ENCODE peak calls at places on chromosomes 4 and X, in nine cellular contexts. One of them, this sample, is unnamed.

GRCh38 chrX:150465326-150465725 is 102.2 kb downstream of the MAMLD1 start:
- DNase-seq in right cardiac atrium: no peak
- DNase-seq in substantia nigra: peak
- DNase-seq in epithelial cell of prostate: no peak
- DNase-seq in lower lobe of right lung: no peak
- DNase-seq in transverse colon: no peak
- DNase-seq in uterus: no peak
- DNase-seq in SJSA1: no peak
- DNase-seq in naive thymus-derived CD4-positive, alpha-beta T cell: no peak
- DNase-seq in this sample: no peak

GRCh38 chrX:69163936-69164741 is 1.1 kb downstream of the PJA1 start:
- DNase-seq in right cardiac atrium: peak
- DNase-seq in substantia nigra: no peak
- DNase-seq in epithelial cell of prostate: no peak
- DNase-seq in lower lobe of right lung: peak
- DNase-seq in transverse colon: peak
- DNase-seq in uterus: peak
- DNase-seq in SJSA1: peak
- DNase-seq in naive thymus-derived CD4-positive, alpha-beta T cell: peak
- DNase-seq in this sample: no peak

GRCh38 chr4:24121395-24122175 is 231.7 kb upstream of the PPARGC1A start:
- DNase-seq in right cardiac atrium: no peak
- DNase-seq in substantia nigra: no peak
- DNase-seq in epithelial cell of prostate: no peak
- DNase-seq in lower lobe of right lung: no peak
- DNase-seq in transverse colon: no peak
- DNase-seq in uterus: no peak
- DNase-seq in SJSA1: no peak
- DNase-seq in naive thymus-derived CD4-positive, alpha-beta T cell: no peak
- DNase-seq in this sample: no peak

GRCh38 chr4:146494143-146494542 is 27.6 kb downstream of the SLC10A7 start:
- DNase-seq in right cardiac atrium: no peak
- DNase-seq in substantia nigra: no peak
- DNase-seq in epithelial cell of prostate: no peak
- DNase-seq in lower lobe of right lung: no peak
- DNase-seq in transverse colon: no peak
- DNase-seq in uterus: no peak
- DNase-seq in SJSA1: no peak
- DNase-seq in naive thymus-derived CD4-positive, alpha-beta T cell: no peak
- DNase-seq in this sample: no peak

GRCh38 chr4:20137176-20137575 is 114.5 kb upstream of the SLIT2 start:
- DNase-seq in right cardiac atrium: no peak
- DNase-seq in substantia nigra: no peak
- DNase-seq in epithelial cell of prostate: no peak
- DNase-seq in lower lobe of right lung: no peak
- DNase-seq in transverse colon: no peak
- DNase-seq in uterus: no peak
- DNase-seq in SJSA1: no peak
- DNase-seq in naive thymus-derived CD4-positive, alpha-beta T cell: no peak
- DNase-seq in this sample: no peak

GRCh38 chr4:156959298-156959702 is 12.3 kb downstream of the PDGFC start:
- DNase-seq in right cardiac atrium: no peak
- DNase-seq in substantia nigra: no peak
- DNase-seq in epithelial cell of prostate: no peak
- DNase-seq in lower lobe of right lung: no peak
- DNase-seq in transverse colon: no peak
- DNase-seq in uterus: no peak
- DNase-seq in SJSA1: peak
- DNase-seq in naive thymus-derived CD4-positive, alpha-beta T cell: no peak
- DNase-seq in this sample: no peak

GRCh38 chr4:23930750-23931488 is 41.1 kb upstream of the PPARGC1A start:
- DNase-seq in right cardiac atrium: peak
- DNase-seq in substantia nigra: peak
- DNase-seq in epithelial cell of prostate: no peak
- DNase-seq in lower lobe of right lung: peak
- DNase-seq in transverse colon: peak
- DNase-seq in uterus: peak
- DNase-seq in SJSA1: no peak
- DNase-seq in naive thymus-derived CD4-positive, alpha-beta T cell: no peak
- DNase-seq in this sample: peak

GRCh38 chr4:54657556-54658313 is at the start of gene KIT:
- DNase-seq in right cardiac atrium: peak
- DNase-seq in substantia nigra: no peak
- DNase-seq in epithelial cell of prostate: no peak
- DNase-seq in lower lobe of right lung: peak
- DNase-seq in transverse colon: peak
- DNase-seq in uterus: peak
- DNase-seq in SJSA1: no peak
- DNase-seq in naive thymus-derived CD4-positive, alpha-beta T cell: peak
- DNase-seq in this sample: peak

GRCh38 chr4:83219344-83219990 is 65.1 kb downstream of the COQ2 start:
- DNase-seq in right cardiac atrium: no peak
- DNase-seq in substantia nigra: no peak
- DNase-seq in epithelial cell of prostate: peak
- DNase-seq in lower lobe of right lung: peak
- DNase-seq in transverse colon: peak
- DNase-seq in uterus: no peak
- DNase-seq in SJSA1: peak
- DNase-seq in naive thymus-derived CD4-positive, alpha-beta T cell: peak
- DNase-seq in this sample: no peak

GRCh38 chr4:47499705-47500104 is 14.6 kb downstream of the ATP10D start:
- DNase-seq in right cardiac atrium: no peak
- DNase-seq in substantia nigra: no peak
- DNase-seq in epithelial cell of prostate: no peak
- DNase-seq in lower lobe of right lung: no peak
- DNase-seq in transverse colon: no peak
- DNase-seq in uterus: no peak
- DNase-seq in SJSA1: no peak
- DNase-seq in naive thymus-derived CD4-positive, alpha-beta T cell: no peak
- DNase-seq in this sample: no peak

DNA sequence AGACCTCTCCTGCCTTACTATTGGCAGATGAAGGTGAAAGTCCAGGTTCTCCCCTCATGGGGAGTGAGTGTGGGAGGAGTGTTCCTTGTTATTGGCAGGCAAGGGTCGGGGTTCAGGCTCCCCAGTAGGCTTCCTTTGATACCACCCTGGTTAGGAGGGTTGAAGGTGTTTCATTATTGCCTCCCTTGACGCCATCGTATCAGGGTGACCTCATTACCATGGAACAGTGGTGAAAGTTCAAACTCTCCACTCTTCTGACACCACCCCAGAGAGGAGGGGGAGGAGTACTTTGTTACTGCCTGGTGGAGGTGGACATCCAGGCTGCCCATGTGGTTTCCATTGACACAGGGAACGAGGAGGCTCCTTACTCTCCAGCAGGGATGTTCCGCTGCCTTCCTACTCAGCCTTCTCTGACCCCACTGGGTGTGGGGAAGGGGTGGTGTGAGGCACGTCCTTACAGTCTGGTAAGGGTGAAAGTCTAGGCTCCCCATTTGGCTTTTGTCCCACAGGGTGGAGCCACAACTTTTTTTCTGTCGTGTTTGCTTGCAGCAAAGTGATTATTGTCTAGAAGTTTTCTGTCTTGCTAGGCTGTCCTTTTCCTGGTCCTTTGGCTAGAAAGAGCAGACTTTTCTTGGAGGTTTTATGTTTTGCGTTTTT is 37.2 kb upstream of the USP9X start:
- DNase-seq in right cardiac atrium: no peak
- DNase-seq in substantia nigra: no peak
- DNase-seq in epithelial cell of prostate: no peak
- DNase-seq in lower lobe of right lung: no peak
- DNase-seq in transverse colon: peak
- DNase-seq in uterus: no peak
- DNase-seq in SJSA1: no peak
- DNase-seq in naive thymus-derived CD4-positive, alpha-beta T cell: no peak
- DNase-seq in this sample: no peak
- H3K27ac ChIP-seq in right cardiac atrium: no peak
- H3K27ac ChIP-seq in substantia nigra: no peak
- H3K27ac ChIP-seq in epithelial cell of prostate: no peak
- H3K27ac ChIP-seq in lower lobe of right lung: no peak
- H3K27ac ChIP-seq in transverse colon: peak
- H3K27ac ChIP-seq in uterus: no peak
- H3K27ac ChIP-seq in SJSA1: no peak
- H3K27ac ChIP-seq in naive thymus-derived CD4-positive, alpha-beta T cell: no peak
- H3K27ac ChIP-seq in this sample: no peak

GRCh38 chrX:153464116-153464515 is 6.3 kb downstream of the HAUS7 start:
- DNase-seq in right cardiac atrium: no peak
- DNase-seq in substantia nigra: no peak
- DNase-seq in epithelial cell of prostate: no peak
- DNase-seq in lower lobe of right lung: no peak
- DNase-seq in transverse colon: no peak
- DNase-seq in uterus: no peak
- DNase-seq in SJSA1: no peak
- DNase-seq in naive thymus-derived CD4-positive, alpha-beta T cell: no peak
- DNase-seq in this sample: no peak
- H3K27ac ChIP-seq in right cardiac atrium: no peak
- H3K27ac ChIP-seq in substantia nigra: no peak
- H3K27ac ChIP-seq in epithelial cell of prostate: no peak
- H3K27ac ChIP-seq in lower lobe of right lung: no peak
- H3K27ac ChIP-seq in transverse colon: no peak
- H3K27ac ChIP-seq in uterus: no peak
- H3K27ac ChIP-seq in SJSA1: no peak
- H3K27ac ChIP-seq in naive thymus-derived CD4-positive, alpha-beta T cell: no peak
- H3K27ac ChIP-seq in this sample: no peak

GRCh38 chr4:172865103-172865502 is 303.5 kb upstream of the GALNT7 start:
- DNase-seq in right cardiac atrium: no peak
- DNase-seq in substantia nigra: no peak
- DNase-seq in epithelial cell of prostate: no peak
- DNase-seq in lower lobe of right lung: no peak
- DNase-seq in transverse colon: no peak
- DNase-seq in uterus: no peak
- DNase-seq in SJSA1: no peak
- DNase-seq in naive thymus-derived CD4-positive, alpha-beta T cell: no peak
- DNase-seq in this sample: no peak
- H3K27ac ChIP-seq in right cardiac atrium: no peak
- H3K27ac ChIP-seq in substantia nigra: no peak
- H3K27ac ChIP-seq in epithelial cell of prostate: no peak
- H3K27ac ChIP-seq in lower lobe of right lung: no peak
- H3K27ac ChIP-seq in transverse colon: no peak
- H3K27ac ChIP-seq in uterus: no peak
- H3K27ac ChIP-seq in SJSA1: no peak
- H3K27ac ChIP-seq in naive thymus-derived CD4-positive, alpha-beta T cell: no peak
- H3K27ac ChIP-seq in this sample: no peak

GRCh38 chr4:113683143-113683542 is 78.4 kb downstream of the CAMK2D start:
- DNase-seq in right cardiac atrium: no peak
- DNase-seq in substantia nigra: no peak
- DNase-seq in epithelial cell of prostate: no peak
- DNase-seq in lower lobe of right lung: no peak
- DNase-seq in transverse colon: peak
- DNase-seq in uterus: no peak
- DNase-seq in SJSA1: no peak
- DNase-seq in naive thymus-derived CD4-positive, alpha-beta T cell: peak
- DNase-seq in this sample: no peak

GRCh38 chr4:113682730-113683129 is 78.8 kb downstream of the CAMK2D start:
- DNase-seq in right cardiac atrium: no peak
- DNase-seq in substantia nigra: no peak
- DNase-seq in epithelial cell of prostate: peak
- DNase-seq in lower lobe of right lung: no peak
- DNase-seq in transverse colon: no peak
- DNase-seq in uterus: no peak
- DNase-seq in SJSA1: no peak
- DNase-seq in naive thymus-derived CD4-positive, alpha-beta T cell: no peak
- DNase-seq in this sample: no peak

GRCh38 chr4:113689394-113689793 is 72.1 kb downstream of the CAMK2D start:
- DNase-seq in right cardiac atrium: no peak
- DNase-seq in substantia nigra: no peak
- DNase-seq in epithelial cell of prostate: no peak
- DNase-seq in lower lobe of right lung: no peak
- DNase-seq in transverse colon: no peak
- DNase-seq in uterus: no peak
- DNase-seq in SJSA1: no peak
- DNase-seq in naive thymus-derived CD4-positive, alpha-beta T cell: no peak
- DNase-seq in this sample: no peak

GRCh38 chr4:113686950-113687718 is 74.4 kb downstream of the CAMK2D start:
- DNase-seq in right cardiac atrium: no peak
- DNase-seq in substantia nigra: no peak
- DNase-seq in epithelial cell of prostate: no peak
- DNase-seq in lower lobe of right lung: no peak
- DNase-seq in transverse colon: no peak
- DNase-seq in uterus: no peak
- DNase-seq in SJSA1: no peak
- DNase-seq in naive thymus-derived CD4-positive, alpha-beta T cell: no peak
- DNase-seq in this sample: no peak

DNA sequence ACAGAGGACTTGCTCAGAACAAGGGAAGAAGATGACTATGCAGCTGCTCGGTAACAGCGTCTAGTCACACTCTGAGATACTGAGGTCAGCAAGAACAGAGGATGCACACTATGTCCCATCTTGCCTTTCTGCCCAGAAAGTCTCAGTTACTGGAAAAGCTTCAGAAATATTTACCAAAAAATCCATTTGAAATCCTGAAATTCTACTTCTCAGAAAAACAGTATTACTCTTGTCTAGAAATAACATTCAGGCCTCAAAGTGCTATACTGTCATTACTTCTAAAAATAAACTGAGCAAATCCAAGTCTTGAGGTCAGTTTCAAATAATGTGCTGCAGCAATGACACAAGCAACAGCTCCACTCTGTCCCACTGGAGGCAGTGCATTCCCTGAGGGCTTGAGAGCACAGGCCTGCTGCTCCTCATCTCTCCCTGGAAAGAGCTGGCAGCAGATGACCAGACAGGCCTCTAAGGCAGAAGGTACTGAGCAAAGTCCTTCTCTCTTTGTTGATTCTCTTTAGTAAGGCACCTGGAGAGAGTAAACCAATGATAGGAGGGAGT is 76.9 kb downstream of the CAMK2D start:
- DNase-seq in right cardiac atrium: peak
- DNase-seq in substantia nigra: peak
- DNase-seq in epithelial cell of prostate: no peak
- DNase-seq in lower lobe of right lung: no peak
- DNase-seq in transverse colon: peak
- DNase-seq in uterus: peak
- DNase-seq in SJSA1: peak
- DNase-seq in naive thymus-derived CD4-positive, alpha-beta T cell: no peak
- DNase-seq in this sample: peak
- H3K27ac ChIP-seq in right cardiac atrium: peak
- H3K27ac ChIP-seq in substantia nigra: peak
- H3K27ac ChIP-seq in epithelial cell of prostate: no peak
- H3K27ac ChIP-seq in lower lobe of right lung: no peak
- H3K27ac ChIP-seq in transverse colon: peak
- H3K27ac ChIP-seq in uterus: peak
- H3K27ac ChIP-seq in SJSA1: no peak
- H3K27ac ChIP-seq in naive thymus-derived CD4-positive, alpha-beta T cell: peak
- H3K27ac ChIP-seq in this sample: peak

DNA sequence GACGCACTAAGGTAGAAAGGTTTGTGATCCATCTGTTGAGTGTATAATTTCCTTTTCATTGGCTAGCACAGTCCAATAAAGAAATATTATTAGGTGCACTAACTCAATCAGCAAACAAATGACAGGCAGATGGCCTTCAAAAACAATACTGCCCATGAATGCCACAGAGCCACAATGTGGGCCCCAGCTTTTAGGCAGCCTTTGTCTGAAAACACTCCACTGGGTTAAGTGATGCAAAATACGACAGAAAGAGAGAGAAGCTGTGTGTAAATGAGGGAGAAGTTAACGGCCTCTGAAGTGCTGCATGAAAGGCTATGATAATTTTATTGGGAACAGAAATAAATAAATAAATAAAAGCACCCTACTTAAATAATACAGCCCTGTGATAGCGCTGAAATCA is 274.6 kb downstream of the NKX6-1 start:
- DNase-seq in right cardiac atrium: no peak
- DNase-seq in substantia nigra: no peak
- DNase-seq in epithelial cell of prostate: no peak
- DNase-seq in lower lobe of right lung: no peak
- DNase-seq in transverse colon: no peak
- DNase-seq in uterus: no peak
- DNase-seq in SJSA1: no peak
- DNase-seq in naive thymus-derived CD4-positive, alpha-beta T cell: no peak
- DNase-seq in this sample: no peak
- H3K27ac ChIP-seq in right cardiac atrium: no peak
- H3K27ac ChIP-seq in substantia nigra: no peak
- H3K27ac ChIP-seq in epithelial cell of prostate: no peak
- H3K27ac ChIP-seq in lower lobe of right lung: no peak
- H3K27ac ChIP-seq in transverse colon: no peak
- H3K27ac ChIP-seq in uterus: no peak
- H3K27ac ChIP-seq in SJSA1: no peak
- H3K27ac ChIP-seq in naive thymus-derived CD4-positive, alpha-beta T cell: no peak
- H3K27ac ChIP-seq in this sample: no peak